ENCODE peak calls at places on chromosomes 6 and 20, in five cellular contexts. Y, T, Q, Z and L are unnamed samples.

GRCh38 chr6:46888578-46888977 is 33.2 kb downstream of the ADGRF5 start:
- DNase-seq in T (no peak), Z (no peak), Y (no peak), Q (no peak), L (no peak)

GRCh38 chr6:52577022-52577777 is at the start of gene TRAM2:
- DNase-seq in T (peak; percentile 76), Q (no peak), Z (peak; percentile 40), Y (peak; percentile 95), L (peak; percentile 85)

GRCh38 chr6:30932665-30933365 is 845 bp upstream of the SFTA2 start:
- DNase-seq in Z (no peak), T (no peak), Y (no peak), Q (no peak), L (no peak)

GRCh38 chr6:108946695-108947094 is 98.5 kb downstream of the ARMC2 start:
- DNase-seq in Q (no peak), T (no peak), Y (no peak), Z (no peak), L (no peak)

GRCh38 chr6:84696181-84696580 is 68.2 kb downstream of the TBX18 start:
- DNase-seq in Q (no peak), Z (no peak), Y (no peak), T (no peak), L (no peak)

GRCh38 chr6:96502915-96503314 is 18.7 kb upstream of the UFL1 start:
- DNase-seq in Q (no peak), Y (no peak), T (no peak), Z (no peak), L (no peak)

GRCh38 chr20:667351-668034 is 8.1 kb downstream of the SCRT2 start:
- DNase-seq in Z (peak; percentile 80), Y (peak; percentile 55), Q (no peak), T (peak; percentile 48), L (no peak)

GRCh38 chr6:84652356-84653026 is 111.9 kb downstream of the TBX18 start:
- DNase-seq in Q (no peak), Z (peak; percentile 2), T (no peak), Y (no peak), L (no peak)

GRCh38 chr6:159981591-159982245 is 12.8 kb downstream of the IGF2R start:
- DNase-seq in Q (peak; percentile 74), Z (no peak), T (no peak), Y (no peak), L (no peak)

GRCh38 chr6:159008656-159009288 is 8.8 kb upstream of the RSPH3 start:
- DNase-seq in Y (no peak), Q (no peak), Z (peak; percentile 21), T (peak; percentile 25), L (no peak)

GRCh38 chr6:22082278-22082677 is 214.6 kb downstream of the PRL start:
- DNase-seq in Y (no peak), T (no peak), Q (no peak), Z (no peak), L (no peak)

GRCh38 chr6:168884050-168884645 is 369.5 kb downstream of the THBS2 start:
- DNase-seq in T (no peak), Z (no peak), Q (no peak), Y (no peak), L (no peak)

GRCh38 chr6:168883410-168884049 is 370.1 kb downstream of the THBS2 start:
- DNase-seq in Y (no peak), Z (no peak), T (no peak), Q (no peak), L (no peak)

GRCh38 chr6:168885741-168886140 is 367.9 kb downstream of the THBS2 start:
- DNase-seq in T (no peak), Y (no peak), Z (no peak), Q (no peak), L (no peak)

GRCh38 chr6:168885196-168885595 is 368.4 kb downstream of the THBS2 start:
- DNase-seq in Z (no peak), T (no peak), Y (no peak), Q (no peak), L (no peak)

GRCh38 chr6:168884646-168885086 is 369.0 kb downstream of the THBS2 start:
- DNase-seq in T (peak; percentile 32), Q (no peak), Z (peak; percentile 69), Y (peak; percentile 88), L (no peak)
- TF ChIP-seq HDAC2 in T (no peak), Q (no peak), Z (no peak), Y (no peak), L (no peak)

GRCh38 chr20:31560900-31561598 is 44.0 kb upstream of the ID1 start:
- DNase-seq in Z (peak; percentile 93), T (no peak), Q (no peak), Y (no peak), L (no peak)
- TF ChIP-seq HDAC2 in Z (peak; percentile 89), T (no peak), Q (no peak), Y (no peak), L (no peak)

GRCh38 chr20:50191065-50191565 is 485 bp downstream of the CEBPB start:
- DNase-seq in Z (no peak), Q (no peak), Y (peak; percentile 75), T (no peak), L (no peak)

GRCh38 chr20:50193169-50193850 is 2.7 kb downstream of the CEBPB start:
- DNase-seq in Z (no peak), T (no peak), Y (peak; percentile 60), Q (no peak), L (no peak)

GRCh38 chr20:50190251-50191064 is at the start of gene CEBPB:
- DNase-seq in T (peak; percentile 90), Z (peak; percentile 88), Y (peak; percentile 92), Q (no peak), L (no peak)

GRCh38 chr20:50192364-50193168 is 1.9 kb downstream of the CEBPB start:
- DNase-seq in T (peak; percentile 92), Q (peak; percentile 25), Y (peak; percentile 58), Z (peak; percentile 87), L (no peak)

GRCh38 chr20:50191566-50192363 is 1.1 kb downstream of the CEBPB start:
- DNase-seq in Q (no peak), Y (peak; percentile 69), T (peak; percentile 42), Z (no peak), L (no peak)
- TF ChIP-seq HDAC2 in Q (no peak), Y (no peak), T (no peak), Z (no peak), L (no peak)

DNA sequence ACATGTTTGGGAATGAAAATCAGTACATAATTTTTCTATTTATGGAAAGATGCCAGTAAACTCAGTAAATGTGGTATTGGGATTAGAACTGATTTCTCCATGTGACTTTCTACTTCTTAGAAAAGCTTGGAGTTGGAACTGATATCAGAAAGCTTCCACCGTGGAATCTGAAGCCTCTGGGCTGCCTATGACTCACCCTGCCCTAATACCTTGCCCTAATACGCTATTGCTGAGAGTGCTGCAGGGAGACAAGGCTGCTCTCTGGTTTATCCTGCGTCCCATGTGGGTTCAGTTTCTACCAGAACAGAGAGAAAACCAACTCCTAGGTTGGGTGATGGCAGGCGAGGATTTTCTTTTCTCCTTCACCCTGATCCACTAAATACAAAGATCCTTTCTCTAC is 3.3 kb upstream of the STMND1 start:
- DNase-seq in Y (no peak), T (no peak), Z (no peak), Q (no peak), L (no peak)
- TF ChIP-seq HDAC2 in Y (no peak), T (no peak), Z (no peak), Q (no peak), L (no peak)

GRCh38 chr20:44848254-44849015 is 37.1 kb upstream of the YWHAB start:
- DNase-seq in Q (no peak), Y (no peak), Z (no peak), T (no peak), L (peak; percentile 8)

GRCh38 chr20:44850272-44850671 is 35.2 kb upstream of the YWHAB start:
- DNase-seq in Q (no peak), T (no peak), Z (no peak), Y (no peak), L (no peak)

GRCh38 chr20:44850883-44851282 is 34.6 kb upstream of the YWHAB start:
- DNase-seq in Q (no peak), Y (no peak), T (no peak), Z (no peak), L (no peak)

GRCh38 chr20:44849712-44850111 is 35.8 kb upstream of the YWHAB start:
- DNase-seq in T (no peak), Q (no peak), Y (no peak), Z (no peak), L (no peak)

DNA sequence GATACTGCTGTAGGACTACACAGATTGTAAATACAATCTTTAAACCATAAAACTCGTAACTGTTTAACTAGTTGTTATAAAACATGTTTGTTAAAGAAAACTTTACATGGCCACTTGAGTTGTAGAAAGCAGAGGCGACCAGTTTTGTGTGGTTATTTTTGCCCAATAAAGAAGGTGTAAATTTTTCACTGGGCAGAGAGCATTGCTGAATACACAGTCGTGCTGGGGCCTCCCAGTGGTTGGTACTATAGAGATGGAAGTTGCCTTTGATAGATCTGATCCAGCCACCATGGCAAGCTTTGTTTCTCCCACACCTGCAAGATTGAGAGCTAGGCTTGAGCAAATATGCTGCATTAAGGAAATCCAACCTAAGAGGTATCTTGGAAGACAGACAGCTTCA is 34.0 kb upstream of the YWHAB start:
- DNase-seq in Z (no peak), T (no peak), Y (no peak), Q (no peak), L (no peak)
- TF ChIP-seq HDAC2 in Z (no peak), T (no peak), Y (no peak), Q (no peak), L (no peak)

GRCh38 chr6:43434001-43434400 is 6.7 kb downstream of the ABCC10 start:
- DNase-seq in Z (no peak), Q (no peak), T (no peak), Y (no peak), L (no peak)

GRCh38 chr6:43434943-43435342 is 7.6 kb downstream of the ABCC10 start:
- DNase-seq in Y (no peak), Z (no peak), Q (no peak), T (no peak), L (no peak)

GRCh38 chr6:43435682-43436437 is 8.5 kb downstream of the ABCC10 start:
- DNase-seq in T (no peak), Z (no peak), Y (no peak), Q (no peak), L (no peak)

GRCh38 chr6:43433148-43433547 is 5.8 kb downstream of the ABCC10 start:
- DNase-seq in Q (no peak), T (no peak), Y (no peak), Z (no peak), L (no peak)

GRCh38 chr6:43434441-43434840 is 7.1 kb downstream of the ABCC10 start:
- DNase-seq in Q (no peak), Z (no peak), Y (no peak), T (no peak), L (no peak)
- TF ChIP-seq HDAC2 in Q (no peak), Z (no peak), Y (no peak), T (no peak), L (no peak)